ENCODE peak calls at places on chromosomes 16 and 17, in eight cellular contexts. F, K, C, V, A, B, G and X are unnamed samples.

GRCh38 chr16:14629612-14629918 is 495 bp downstream of the PARN start:
- DNase-seq in F (no peak), K (no peak), G (no peak), B (no peak), V (no peak), A (no peak), C (peak; percentile 14), X (no peak)

GRCh38 chr17:63629627-63630026 is 7.4 kb downstream of the MAP3K3 start:
- DNase-seq in V (no peak), G (no peak), K (no peak), C (no peak), F (no peak), A (no peak), B (no peak), X (no peak)

GRCh38 chr16:27314986-27315332 is 1.2 kb downstream of the IL4R start:
- DNase-seq in F (no peak), G (no peak), B (no peak), K (no peak), A (no peak), V (no peak), C (no peak), X (no peak)

GRCh38 chr17:82630212-82630611 is 18.0 kb downstream of the WDR45B start:
- DNase-seq in B (no peak), V (no peak), C (no peak), F (no peak), K (no peak), G (no peak), A (no peak), X (no peak)

GRCh38 chr16:27867122-27868110 is 196.1 kb downstream of the GSG1L start:
- DNase-seq in K (peak; percentile 86), G (peak; percentile 94), F (peak; percentile 67), B (peak; percentile 95), A (no peak), C (peak; percentile 18), V (peak; percentile 61), X (peak; percentile 47)

GRCh38 chr16:20598832-20599469 is 22.8 kb upstream of the ACSM2B start:
- DNase-seq in K (no peak), B (peak; percentile 55), F (no peak), G (no peak), A (no peak), C (no peak), V (peak; percentile 73), X (no peak)

GRCh38 chr17:27218041-27218440 is 75.9 kb upstream of the WSB1 start:
- DNase-seq in B (peak; percentile 40), V (no peak), C (no peak), K (no peak), A (no peak), F (no peak), G (no peak), X (no peak)

GRCh38 chr17:20966869-20967268 is 75.9 kb downstream of the USP22 start:
- DNase-seq in A (peak; percentile 59), G (no peak), V (no peak), F (no peak), K (no peak), C (no peak), B (no peak), X (no peak)

GRCh38 chr17:49971848-49972485 is 3.0 kb downstream of the DLX4 start:
- DNase-seq in G (peak; percentile 47), V (no peak), A (no peak), B (peak; percentile 80), C (no peak), F (no peak), K (no peak), X (no peak)

GRCh38 chr16:60463986-60464385 is 1572.3 kb downstream of the CDH8 start:
- DNase-seq in F (no peak), A (no peak), V (no peak), G (no peak), K (no peak), C (no peak), B (no peak), X (no peak)

GRCh38 chr17:17494499-17495447 is 1.4 kb downstream of the RASD1 start:
- DNase-seq in K (peak; percentile 36), A (peak; percentile 34), F (no peak), B (peak; percentile 90), C (no peak), V (peak; percentile 74), G (peak; percentile 46), X (peak; percentile 29)

GRCh38 chr16:1261131-1261917 is 5.5 kb downstream of the TPSD1 start:
- DNase-seq in K (no peak), A (no peak), B (peak; percentile 78), G (peak; percentile 73), C (no peak), V (no peak), F (no peak), X (no peak)

GRCh38 chr17:30433514-30433913 is 43.7 kb upstream of the GOSR1 start:
- DNase-seq in F (peak; percentile 49), V (no peak), K (no peak), B (no peak), G (no peak), C (peak; percentile 23), A (peak; percentile 85), X (no peak)

GRCh38 chr16:48946687-48947370 is 334.8 kb downstream of the CBLN1 start:
- DNase-seq in V (no peak), K (no peak), B (no peak), G (no peak), C (no peak), A (no peak), F (no peak), X (no peak)

GRCh38 chr17:356671-357434 is 4.2 kb upstream of the RPH3AL start:
- DNase-seq in C (no peak), K (no peak), B (peak; percentile 47), V (peak; percentile 26), F (no peak), A (no peak), G (no peak), X (no peak)

GRCh38 chr16:17408296-17408695 is 62.5 kb downstream of the XYLT1 start:
- DNase-seq in B (no peak), C (no peak), V (no peak), G (no peak), K (no peak), A (no peak), F (no peak), X (no peak)

GRCh38 chr17:489758-490329 is 137.2 kb upstream of the RPH3AL start:
- DNase-seq in K (peak; percentile 77), F (no peak), V (no peak), A (no peak), G (peak; percentile 14), C (no peak), B (peak; percentile 70), X (no peak)

GRCh38 chr17:40608061-40608581 is 39.5 kb downstream of the SMARCE1 start:
- DNase-seq in C (no peak), B (no peak), A (no peak), K (no peak), V (no peak), G (no peak), F (no peak), X (no peak)

GRCh38 chr17:6551356-6551755 is 5.0 kb downstream of the PITPNM3 start:
- DNase-seq in V (no peak), B (no peak), C (no peak), G (no peak), A (no peak), K (no peak), F (no peak), X (no peak)

GRCh38 chr17:36727577-36727976 is 126.2 kb downstream of the MRM1 start:
- DNase-seq in B (peak; percentile 73), F (no peak), V (no peak), K (no peak), C (no peak), G (peak; percentile 82), A (no peak), X (no peak)

GRCh38 chr16:1486551-1487390 is 2.0 kb downstream of the PTX4 start:
- DNase-seq in A (no peak), C (no peak), B (no peak), G (no peak), V (no peak), F (no peak), K (no peak), X (no peak)

GRCh38 chr16:88299751-88300462 is 82.9 kb upstream of the ZNF469 start:
- DNase-seq in B (no peak), F (no peak), V (no peak), G (no peak), K (no peak), A (no peak), C (no peak), X (no peak)

GRCh38 chr17:51044964-51045363 is 75.7 kb downstream of the SPAG9 start:
- DNase-seq in C (peak; percentile 77), B (no peak), K (no peak), V (no peak), A (no peak), G (no peak), F (no peak), X (peak; percentile 81)

GRCh38 chr16:77723108-77723514 is 797 bp downstream of the NUDT7 start:
- DNase-seq in K (no peak), F (peak; percentile 11), G (no peak), V (no peak), C (peak; percentile 34), A (no peak), B (peak; percentile 66), X (peak; percentile 33)

GRCh38 chr16:8644513-8645140 is 23.1 kb downstream of the METTL22 start:
- DNase-seq in B (no peak), K (no peak), C (peak; percentile 33), A (no peak), F (no peak), V (no peak), G (no peak), X (peak; percentile 24)

GRCh38 chr17:73203135-73203787 is 10.4 kb downstream of the COG1 start:
- DNase-seq in C (no peak), B (no peak), K (no peak), V (peak; percentile 57), G (no peak), A (no peak), F (peak; percentile 85), X (no peak)

GRCh38 chr17:81666092-81666341 is 388 bp downstream of the OXLD1 start:
- DNase-seq in G (no peak), B (no peak), C (no peak), A (peak; percentile 71), V (no peak), K (peak; percentile 47), F (no peak), X (no peak)

GRCh38 chr16:30924086-30924714 is 828 bp downstream of the FBXL19 start:
- DNase-seq in F (no peak), B (peak; percentile 71), A (no peak), C (no peak), K (peak; percentile 34), V (no peak), G (no peak), X (no peak)

GRCh38 chr16:3712830-3713476 is 4.4 kb downstream of the TRAP1 start:
- DNase-seq in B (no peak), V (no peak), K (no peak), F (peak; percentile 27), C (no peak), G (no peak), A (no peak), X (no peak)

GRCh38 chr16:70508752-70509151 is 14.6 kb downstream of the COG4 start:
- DNase-seq in A (no peak), G (no peak), K (no peak), B (no peak), V (no peak), F (no peak), C (no peak), X (no peak)